ENCODE peak calls at places on chromosomes 5 and 9, in four cellular contexts. A is lower leg skin, Y is testis, C is H1. Q is an unnamed sample.

GRCh38 chr5:91359957-91360609 is 23.0 kb downstream of the ARRDC3 start:
- DNase-seq in C (no peak), A (no peak), Y (no peak), Q (no peak)

GRCh38 chr9:4048441-4048840 is 251.4 kb downstream of the GLIS3 start:
- DNase-seq in C (no peak), A (no peak), Y (no peak), Q (no peak)

GRCh38 chr5:174793684-174794328 is 69.4 kb downstream of the MSX2 start:
- DNase-seq in A (peak; percentile 91), C (peak; percentile 23), Y (peak; percentile 80), Q (no peak)

GRCh38 chr9:77589046-77589795 is 58.9 kb downstream of the GNA14 start:
- DNase-seq in A (no peak), Y (no peak), C (no peak), Q (no peak)

GRCh38 chr5:13664377-13664776 is 280.1 kb downstream of the DNAH5 start:
- DNase-seq in C (no peak), Y (no peak), A (no peak), Q (no peak)

GRCh38 chr5:157080291-157080690 is 21.4 kb upstream of the HAVCR1 start:
- DNase-seq in Y (no peak), A (no peak), C (no peak), Q (no peak)

GRCh38 chr5:78621269-78621871 is 27.2 kb downstream of the LHFPL2 start:
- DNase-seq in Y (no peak), C (no peak), A (no peak), Q (no peak)

GRCh38 chr9:132479733-132480132 is 69.7 kb downstream of the CFAP77 start:
- DNase-seq in Y (no peak), A (no peak), C (no peak), Q (no peak)

GRCh38 chr5:75435101-75435500 is 76.3 kb downstream of the CERT1 start:
- DNase-seq in C (no peak), A (no peak), Y (no peak), Q (no peak)

GRCh38 chr9:132409828-132410528 is at the start of gene CFAP77:
- DNase-seq in Y (peak; percentile 64), A (peak; percentile 86), C (no peak), Q (no peak)

GRCh38 chr5:16819522-16820167 is 116.4 kb downstream of the MYO10 start:
- DNase-seq in A (no peak), Y (no peak), C (no peak), Q (no peak)

GRCh38 chr9:98879958-98880300 is 63.8 kb upstream of the COL15A1 start:
- DNase-seq in Y (peak; percentile 61), C (no peak), A (no peak), Q (no peak)

GRCh38 chr9:108698801-108699200 is 157.0 kb downstream of the ACTL7B start:
- DNase-seq in C (no peak), A (no peak), Y (no peak), Q (no peak)

GRCh38 chr9:135096408-135096885 is 9.0 kb downstream of the OLFM1 start:
- DNase-seq in Y (no peak), C (no peak), A (no peak), Q (no peak)

GRCh38 chr5:56585973-56586740 is 229.2 kb upstream of the MAP3K1 start:
- DNase-seq in C (no peak), A (peak; percentile 87), Y (peak; percentile 83), Q (no peak)

GRCh38 chr9:22005700-22006605 is 3.2 kb downstream of the CDKN2B start:
- DNase-seq in A (no peak), C (no peak), Y (no peak), Q (no peak)

GRCh38 chr5:27038476-27038875 is at the start of gene CDH9:
- DNase-seq in C (no peak), A (no peak), Y (no peak), Q (no peak)

GRCh38 chr5:73820321-73820720 is 194.3 kb downstream of the ARHGEF28 start:
- DNase-seq in C (no peak), A (no peak), Y (no peak), Q (no peak)

GRCh38 chr5:181185560-181185959 is 19.4 kb downstream of the TRIM7 start:
- DNase-seq in A (no peak), Y (no peak), C (no peak), Q (no peak)

GRCh38 chr5:181044093-181044599 is 4.1 kb downstream of the BTNL9 start:
- DNase-seq in Y (no peak), C (no peak), A (peak; percentile 67), Q (no peak)

GRCh38 chr5:40717281-40717680 is 37.6 kb downstream of the PTGER4 start:
- DNase-seq in A (no peak), C (no peak), Y (no peak), Q (no peak)

GRCh38 chr9:99465231-99465891 is 243.3 kb downstream of the SEC61B start:
- DNase-seq in A (no peak), Y (no peak), C (no peak), Q (no peak)

GRCh38 chr5:132469380-132470372 is 20.9 kb downstream of the IRF1 start:
- DNase-seq in A (no peak), C (no peak), Y (no peak), Q (no peak)

GRCh38 chr5:150352531-150353394 is 4.7 kb upstream of the TCOF1 start:
- DNase-seq in C (peak; percentile 17), A (no peak), Y (no peak), Q (no peak)

GRCh38 chr5:103929310-103930003 is 366.9 kb upstream of the NUDT12 start:
- DNase-seq in C (no peak), A (no peak), Y (no peak), Q (no peak)

GRCh38 chr5:65663804-65664521 is 39.1 kb downstream of the SHLD3 start:
- DNase-seq in A (no peak), C (peak; percentile 3), Y (no peak), Q (no peak)

GRCh38 chr9:90420714-90421513 is 221.7 kb downstream of the DIRAS2 start:
- DNase-seq in Y (no peak), A (no peak), C (no peak), Q (no peak)

GRCh38 chr5:149387081-149387611 is 8.1 kb upstream of the IL17B start:
- DNase-seq in A (no peak), Y (no peak), C (no peak), Q (no peak)

GRCh38 chr5:115309751-115310370 is 13.4 kb upstream of the CCDC112 start:
- DNase-seq in Y (no peak), C (no peak), A (no peak), Q (no peak)

GRCh38 chr5:82244854-82245635 is 33.1 kb downstream of the RPS23 start:
- DNase-seq in Y (no peak), C (no peak), A (no peak), Q (no peak)

GRCh38 chr5:178670486-178670885 is 43.6 kb upstream of the CLK4 start:
- DNase-seq in A (no peak), C (no peak), Y (no peak), Q (no peak)

DNA sequence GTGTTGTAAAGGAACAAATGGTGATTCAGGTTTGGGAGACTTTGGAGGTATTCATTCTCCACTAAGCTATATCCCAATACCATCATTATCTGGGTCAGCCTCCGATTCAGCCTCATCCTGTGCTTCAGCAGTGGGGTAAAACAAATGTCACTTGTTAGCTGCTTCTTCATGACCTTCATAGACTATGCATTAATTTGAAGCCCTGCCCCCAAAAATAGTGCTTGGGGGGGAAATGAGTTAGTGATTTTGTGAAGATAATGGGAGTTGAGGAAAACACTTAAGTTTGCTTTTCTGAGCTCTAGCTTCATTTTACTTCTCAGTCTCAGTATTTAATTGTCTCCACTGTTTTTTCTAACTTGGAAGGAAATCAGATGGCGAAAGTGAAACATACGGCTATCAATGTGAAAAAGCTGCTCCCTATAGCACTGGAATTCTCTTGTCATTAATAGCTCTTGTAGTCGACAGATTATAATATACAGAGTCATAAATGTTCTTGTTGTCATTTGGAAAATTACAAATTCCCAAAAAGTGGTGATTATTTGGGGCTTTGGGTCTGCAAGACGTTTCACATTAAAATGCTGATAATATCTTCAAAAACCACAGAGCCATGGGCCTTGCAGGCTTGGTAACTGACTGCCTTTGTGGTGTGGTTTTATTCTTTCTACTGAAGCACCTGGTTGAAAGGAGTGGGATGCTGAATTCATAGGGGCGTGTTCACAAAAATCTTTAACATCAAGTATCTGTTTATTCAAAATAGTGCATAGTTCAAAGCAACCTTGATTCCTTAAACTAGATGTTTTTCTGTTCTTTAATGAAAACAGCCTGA is 40.0 kb downstream of the PIK3R1 start:
- DNase-seq in C (no peak), Y (no peak), A (no peak), Q (no peak)
- TF ChIP-seq POLR2A in C (no peak), Y (no peak), A (no peak), Q (no peak)

GRCh38 chr9:35665471-35665818 is 450 bp upstream of the ARHGEF39 start:
- DNase-seq in A (no peak), C (no peak), Y (no peak), Q (no peak)

GRCh38 chr9:35662437-35662836 is 2.6 kb downstream of the ARHGEF39 start:
- DNase-seq in A (no peak), Y (no peak), C (no peak), Q (no peak)

GRCh38 chr9:35666045-35666444 is 1.1 kb upstream of the ARHGEF39 start:
- DNase-seq in Y (no peak), A (no peak), C (no peak), Q (no peak)

GRCh38 chr9:35666547-35666946 is 1.6 kb upstream of the ARHGEF39 start:
- DNase-seq in Y (no peak), A (no peak), C (no peak), Q (no peak)

GRCh38 chr9:35664531-35665470 is at the start of gene ARHGEF39:
- DNase-seq in C (peak; percentile 81), A (peak; percentile 93), Y (peak; percentile 84), Q (no peak)
- TF ChIP-seq POLR2A in C (peak; percentile 75), A (no peak), Y (no peak), Q (no peak)

GRCh38 chr5:370959-371810 is 49.7 kb downstream of the AHRR start:
- DNase-seq in A (peak; percentile 74), C (no peak), Y (peak; percentile 5), Q (no peak)

GRCh38 chr5:367358-368130 is 46.0 kb downstream of the AHRR start:
- DNase-seq in A (peak; percentile 73), Y (peak; percentile 8), C (no peak), Q (no peak)

GRCh38 chr5:370311-370958 is 48.9 kb downstream of the AHRR start:
- DNase-seq in C (no peak), A (peak; percentile 80), Y (peak; percentile 5), Q (no peak)

GRCh38 chr5:368162-369084 is 46.9 kb downstream of the AHRR start:
- DNase-seq in C (no peak), Y (peak; percentile 12), A (peak; percentile 83), Q (no peak)

GRCh38 chr5:369151-369939 is 47.8 kb downstream of the AHRR start:
- DNase-seq in C (no peak), A (peak; percentile 78), Y (peak; percentile 10), Q (no peak)
- TF ChIP-seq POLR2A in C (no peak), A (no peak), Y (no peak), Q (no peak)

DNA sequence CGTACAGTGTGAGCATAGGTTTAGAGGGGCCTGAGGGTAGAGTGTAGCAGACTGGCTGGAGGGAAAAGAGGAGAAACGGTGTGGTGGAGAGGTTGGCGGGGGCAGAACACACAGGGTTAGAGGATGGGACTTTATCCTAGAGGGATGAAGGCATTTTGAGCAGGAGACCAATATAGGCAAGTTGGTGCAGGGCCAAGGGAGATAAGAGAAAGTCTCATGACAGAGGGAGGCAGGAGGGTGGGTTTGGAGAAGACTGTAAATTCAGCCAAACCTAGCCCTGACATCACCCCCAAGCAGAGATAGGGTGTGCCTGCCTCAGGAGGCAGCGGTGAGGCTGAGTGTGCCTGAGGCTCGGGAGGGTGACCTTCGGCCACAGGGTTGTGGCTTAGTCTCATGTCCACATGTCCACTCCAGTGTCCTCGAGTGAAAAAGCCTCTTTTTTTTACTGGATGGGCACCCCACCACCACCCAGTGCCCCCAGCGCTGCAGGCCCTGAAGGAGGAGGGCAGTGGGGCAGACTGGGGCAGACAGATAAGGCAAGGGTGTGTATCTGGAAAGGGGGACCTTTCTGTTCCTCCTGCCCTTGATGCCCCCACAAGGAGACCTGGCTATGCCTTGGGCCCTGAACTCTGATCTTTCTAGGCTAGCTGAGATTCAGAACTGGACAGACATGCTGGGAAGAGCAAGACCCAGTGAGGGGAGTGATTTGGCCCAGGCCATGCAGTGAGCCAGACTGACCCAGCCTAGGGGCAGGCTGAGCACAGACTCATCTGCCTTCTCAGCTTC is 108.7 kb downstream of the RGS3 start:
- DNase-seq in C (no peak), Y (peak; percentile 73), A (peak; percentile 72), Q (no peak)
- TF ChIP-seq POLR2A in C (no peak), Y (no peak), A (no peak), Q (no peak)

Q was measured in esophagus squamous epithelium.